ENCODE peak calls at places on chromosomes 13 and 19, in seven cellular contexts. T, K, W, R, M, A and B are unnamed samples.

GRCh38 chr19:38003427-38004099 is 96.6 kb downstream of the SIPA1L3 start:
- DNase-seq in R (peak; percentile 92), T (peak; percentile 88), K (peak; percentile 72), W (peak; percentile 59), A (peak; percentile 80), M (no peak), B (no peak)

GRCh38 chr13:75547917-75548316 is 1.7 kb upstream of the UCHL3 start:
- DNase-seq in M (no peak), T (no peak), K (no peak), A (no peak), W (no peak), R (peak; percentile 51), B (no peak)

GRCh38 chr19:29677001-29677781 is 11.9 kb downstream of the PLEKHF1 start:
- DNase-seq in A (no peak), W (no peak), K (no peak), R (no peak), T (no peak), M (no peak), B (no peak)

GRCh38 chr13:25659091-25659502 is 287.3 kb downstream of the ATP8A2 start:
- DNase-seq in T (no peak), R (no peak), K (no peak), W (no peak), M (no peak), A (no peak), B (no peak)

GRCh38 chr19:34232566-34233481 is 21.5 kb upstream of the GARRE1 start:
- DNase-seq in A (peak; percentile 59), W (peak; percentile 30), M (no peak), T (peak; percentile 94), R (peak; percentile 96), K (peak; percentile 65), B (peak; percentile 90)

GRCh38 chr19:31436121-31436776 is 87.0 kb upstream of the TSHZ3 start:
- DNase-seq in W (no peak), M (no peak), A (no peak), T (peak; percentile 8), R (peak; percentile 24), K (no peak), B (no peak)

GRCh38 chr19:31890230-31890629 is 455.2 kb upstream of the ZNF507 start:
- DNase-seq in T (no peak), K (no peak), R (no peak), A (no peak), M (no peak), W (no peak), B (no peak)

GRCh38 chr13:52713894-52714293 is 25.7 kb downstream of the CNMD start:
- DNase-seq in R (no peak), M (no peak), T (no peak), A (peak; percentile 65), W (no peak), K (no peak), B (no peak)

GRCh38 chr13:21608961-21609360 is 5.0 kb upstream of the MICU2 start:
- DNase-seq in R (no peak), T (no peak), W (no peak), K (no peak), A (no peak), M (no peak), B (no peak)

GRCh38 chr19:49497047-49497789 is 984 bp downstream of the RPS11 start:
- DNase-seq in W (no peak), A (peak; percentile 89), K (no peak), R (peak; percentile 47), M (no peak), T (peak; percentile 53), B (no peak)

GRCh38 chr19:49129238-49129583 is 9.9 kb downstream of the PPFIA3 start:
- DNase-seq in T (no peak), W (no peak), A (no peak), M (no peak), K (no peak), R (no peak), B (no peak)

GRCh38 chr13:96181886-96182285 is 92.0 kb downstream of the HS6ST3 start:
- DNase-seq in A (no peak), R (no peak), M (no peak), T (no peak), K (no peak), W (no peak), B (no peak)

GRCh38 chr13:96179309-96179708 is 89.4 kb downstream of the HS6ST3 start:
- DNase-seq in K (no peak), R (no peak), M (no peak), A (no peak), T (no peak), W (no peak), B (no peak)

DNA sequence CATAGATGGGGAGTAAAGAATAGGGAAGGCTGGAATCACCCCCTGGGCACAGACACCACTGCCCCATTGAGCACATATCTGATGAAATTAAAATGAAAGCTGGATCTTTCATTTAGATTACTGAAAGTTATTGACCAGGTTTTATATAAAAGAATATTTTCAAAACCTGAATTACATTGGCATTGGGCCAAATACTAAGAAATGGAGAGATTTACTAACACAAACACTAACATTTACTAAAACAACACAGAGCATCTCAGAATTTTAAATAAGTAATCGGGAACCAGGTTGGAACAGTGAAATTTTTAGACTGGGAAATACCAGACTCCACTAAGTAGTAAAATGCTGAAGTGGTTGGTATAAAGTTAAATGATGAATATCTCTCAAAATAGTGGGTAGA is 88.9 kb downstream of the HS6ST3 start:
- DNase-seq in W (no peak), M (no peak), R (no peak), T (no peak), K (no peak), A (no peak), B (no peak)
- H3K4me3 ChIP-seq in W (no peak overlapping the region), M (no peak overlapping the region), R (no peak overlapping the region), T (no peak overlapping the region), K (no peak overlapping the region), A (no peak overlapping the region), B (no peak overlapping the region)

GRCh38 chr19:55832676-55833075 is 877 bp upstream of the NLRP11 start:
- DNase-seq in K (no peak), R (no peak), W (no peak), T (no peak), M (no peak), A (no peak), B (no peak)

GRCh38 chr19:55836340-55836739 is at the start of gene NLRP4:
- DNase-seq in R (no peak), A (no peak), M (no peak), W (no peak), T (no peak), K (no peak), B (no peak)

GRCh38 chr19:55831846-55832245 is at the start of gene NLRP11:
- DNase-seq in A (no peak), T (no peak), R (no peak), K (no peak), M (no peak), W (no peak), B (no peak)

GRCh38 chr19:55830656-55831055 is 1.1 kb downstream of the NLRP11 start:
- DNase-seq in M (no peak), W (no peak), A (no peak), T (no peak), K (no peak), R (no peak), B (no peak)
- H3K4me3 ChIP-seq in M (no peak overlapping the region), W (no peak overlapping the region), A (no peak overlapping the region), T (no peak overlapping the region), K (no peak overlapping the region), R (no peak overlapping the region), B (no peak overlapping the region)

DNA sequence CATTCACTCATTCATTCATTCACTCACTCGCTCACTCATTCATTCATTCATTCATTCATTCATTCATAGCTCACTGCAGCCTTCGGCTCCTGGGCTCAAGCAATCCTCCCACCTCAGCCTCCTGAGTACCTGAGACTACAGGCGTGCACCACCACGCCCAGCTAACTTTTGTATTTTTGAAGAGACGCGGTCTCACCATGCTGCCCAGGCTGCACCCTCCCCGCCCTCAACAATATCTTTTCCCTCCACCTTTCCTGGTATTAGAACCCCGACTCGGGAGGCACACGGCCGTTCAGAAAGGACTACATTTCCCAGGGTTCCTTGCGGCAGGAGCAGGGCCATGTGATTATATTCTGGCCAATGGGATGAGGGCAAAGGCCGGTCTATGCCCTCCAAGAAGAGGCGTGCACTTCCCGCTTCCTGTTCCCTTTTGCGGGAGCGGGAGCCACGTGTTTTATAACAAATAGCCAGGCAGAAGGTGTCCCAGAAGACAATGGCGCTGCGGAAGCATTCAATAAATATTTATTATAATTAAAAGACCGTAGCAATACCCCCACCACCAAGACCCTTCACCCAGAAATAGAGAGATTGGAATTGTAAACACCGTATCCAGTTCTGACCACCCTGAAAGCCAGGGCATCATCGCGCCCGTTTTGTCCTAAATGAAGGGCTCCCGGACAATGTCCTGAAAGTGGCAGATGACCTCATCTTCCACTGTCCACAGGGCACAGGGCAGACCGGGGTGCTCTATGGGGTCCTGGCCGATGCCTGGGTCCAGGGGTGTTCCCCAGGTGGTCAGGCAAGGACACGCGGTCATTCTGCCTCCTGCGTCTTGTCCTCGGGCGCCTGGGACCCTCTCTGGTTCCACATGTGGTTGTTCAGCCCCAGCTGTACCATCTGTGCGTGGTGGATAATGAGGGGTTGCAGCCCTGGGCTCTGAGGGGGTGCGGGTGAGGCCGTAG is 15.8 kb downstream of the TICAM1 start:
- DNase-seq in A (peak; percentile 89), R (peak; percentile 92), W (peak; percentile 89), M (peak; percentile 51), K (peak; percentile 80), T (peak; percentile 91), B (peak; percentile 60)
- H3K4me3 ChIP-seq in A (peak overlapping the region; percentile 41), R (no peak overlapping the region), W (no peak overlapping the region), M (peak overlapping the region; percentile 19), K (peak overlapping the region; percentile 27), T (no peak overlapping the region), B (no peak overlapping the region)

GRCh38 chr19:19526581-19527370 is 1.9 kb upstream of the YJEFN3 start:
- DNase-seq in T (no peak), A (no peak), R (no peak), M (no peak), W (no peak), K (no peak), B (no peak)
- H3K4me3 ChIP-seq in T (no peak overlapping the region), A (no peak overlapping the region), R (no peak overlapping the region), M (no peak overlapping the region), W (no peak overlapping the region), K (no peak overlapping the region), B (no peak overlapping the region)

DNA sequence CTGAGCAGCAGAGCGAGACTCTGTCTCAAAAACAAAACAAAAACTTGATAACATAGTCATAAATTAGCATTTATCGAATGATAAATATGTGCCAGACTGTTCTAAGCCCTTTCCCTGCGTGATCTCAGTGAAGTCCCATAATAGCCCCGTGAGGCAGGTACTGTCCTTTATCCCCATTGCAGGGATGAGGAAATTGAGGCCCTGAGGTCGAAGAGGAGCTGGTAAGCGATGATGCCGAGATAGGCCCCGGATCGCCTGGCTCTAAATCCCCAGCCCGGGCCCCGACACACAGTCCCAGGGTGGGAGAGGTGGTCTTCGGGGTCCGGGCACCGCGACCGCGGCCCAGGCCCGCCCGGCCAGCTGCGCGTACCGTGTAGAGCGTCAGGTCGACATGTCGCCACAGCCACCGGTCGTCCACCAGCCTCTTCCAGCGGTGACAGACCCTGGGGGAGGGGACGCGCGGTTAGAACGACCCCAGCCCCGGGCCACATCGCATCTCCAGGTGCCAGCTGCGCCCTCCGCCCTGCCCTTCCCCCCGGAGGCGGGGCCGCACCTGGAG is 625 bp downstream of the FBXL12 start:
- DNase-seq in K (no peak), T (no peak), M (no peak), A (no peak), R (no peak), W (no peak), B (no peak)
- H3K4me3 ChIP-seq in K (peak overlapping the region; percentile 99), T (peak overlapping the region; percentile 97), M (peak overlapping the region; percentile 75), A (peak overlapping the region; percentile 89), R (peak overlapping the region; percentile 89), W (peak overlapping the region; percentile 95), B (peak overlapping the region; percentile 90)